ENCODE peak calls at places on chromosomes 11 and 22, in six cellular contexts. E is brain microvascular endothelial cell; P is CD4-positive, alpha-beta T cell; Q is spleen; S is stomach; T is mesendoderm. L is an unnamed sample.

GRCh38 chr11:79097279-79097875 is 343.5 kb downstream of the TENM4 start:
- DNase-seq in E (no peak), P (no peak), Q (no peak), S (no peak), T (no peak), L (no peak)

GRCh38 chr22:33180371-33180770 is 122.2 kb upstream of the SYN3 start:
- DNase-seq in E (no peak), P (no peak), Q (no peak), S (no peak), T (no peak), L (no peak)

GRCh38 chr11:97966901-97967300 is 1053.8 kb upstream of the CNTN5 start:
- DNase-seq in E (no peak), P (no peak), Q (no peak), S (no peak), T (no peak), L (no peak)

GRCh38 chr11:3687399-3687798 is 16.2 kb upstream of the CHRNA10 start:
- DNase-seq in E (no peak), P (no peak), Q (no peak), S (no peak), T (no peak), L (no peak)

GRCh38 chr22:11253000-11253511 is 4274.9 kb upstream of the OR11H1 start:
- DNase-seq in E (no peak), P (no peak), Q (peak), S (no peak), T (no peak), L (peak)

GRCh38 chr22:40156001-40156516 is 21.7 kb upstream of the TNRC6B start:
- DNase-seq in E (peak), P (no peak), Q (no peak), S (peak), T (peak), L (peak)

GRCh38 chr11:128695539-128696221 is 1.8 kb downstream of the FLI1 start:
- DNase-seq in E (no peak), P (no peak), Q (peak), S (no peak), T (no peak), L (peak)

GRCh38 chr11:65641233-65642013 is 3.5 kb downstream of the SIPA1 start:
- DNase-seq in E (no peak), P (no peak), Q (peak), S (no peak), T (no peak), L (no peak)

GRCh38 chr22:46052801-46053562 is 76.0 kb upstream of the WNT7B start:
- DNase-seq in E (no peak), P (no peak), Q (peak), S (peak), T (no peak), L (peak)

GRCh38 chr22:43191831-43192230 is 4.9 kb upstream of the TTLL12 start:
- DNase-seq in E (no peak), P (no peak), Q (no peak), S (no peak), T (no peak), L (no peak)

DNA sequence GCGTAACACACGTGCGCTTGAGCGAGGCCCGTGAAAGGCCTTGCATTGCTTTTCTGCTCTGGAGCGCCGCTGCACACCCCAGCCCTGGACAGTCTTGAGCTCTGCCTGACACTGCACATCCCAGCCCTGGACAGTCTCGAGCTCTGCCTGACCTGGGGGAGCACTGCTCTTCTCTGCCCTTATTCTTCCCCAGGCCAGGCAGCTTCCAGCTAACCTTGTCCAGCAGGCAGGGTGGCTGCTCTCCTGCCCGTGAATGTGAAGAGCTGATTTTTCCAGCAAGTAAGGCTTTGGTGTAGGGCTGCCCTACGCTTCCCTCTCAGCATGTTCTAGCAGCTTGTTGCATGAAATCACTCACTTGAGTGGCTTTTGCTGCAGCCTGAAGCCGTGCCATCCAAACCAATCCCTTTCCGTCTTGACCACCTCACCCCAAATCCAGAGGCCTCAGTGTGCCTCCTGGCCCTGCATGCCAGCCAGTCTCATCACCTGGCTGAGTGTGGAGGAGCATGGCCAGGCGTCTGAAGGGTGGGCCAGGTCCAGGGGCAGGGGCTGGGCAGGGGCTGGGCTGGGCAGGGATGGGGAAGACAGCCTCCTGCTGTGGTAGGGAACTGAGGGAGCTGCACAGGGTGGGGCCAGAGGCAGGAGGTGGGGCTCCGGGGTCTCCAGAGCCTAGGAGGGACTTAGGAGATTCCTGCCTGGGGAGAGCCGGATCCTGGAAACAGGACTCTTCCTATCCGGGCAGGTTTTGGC is 89.5 kb upstream of the B3GAT1 start:
- DNase-seq in E (no peak), P (no peak), Q (peak), S (peak), T (no peak), L (peak)
- H3K27ac ChIP-seq in E (no peak), P (no peak), Q (no peak), S (no peak), T (no peak), L (no peak)

DNA sequence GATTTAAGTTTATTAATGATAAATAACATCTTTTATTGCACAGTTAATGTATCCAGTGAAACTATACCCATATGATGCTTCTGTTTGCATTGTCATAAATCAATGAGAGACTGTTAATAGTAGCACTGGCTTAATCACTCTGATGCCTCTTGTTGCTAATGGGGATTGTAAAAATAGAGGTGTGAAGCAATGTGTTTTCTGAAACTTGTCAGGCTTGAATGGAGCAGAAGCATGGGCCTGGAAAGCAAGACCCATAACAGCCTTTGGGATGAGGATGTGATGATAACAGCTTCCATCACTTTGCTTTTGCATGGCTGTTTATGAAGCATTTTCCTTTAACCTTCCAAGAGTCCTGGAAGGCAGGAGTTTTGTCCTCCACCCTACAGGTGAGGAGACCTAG is 319.7 kb downstream of the DDX10 start:
- DNase-seq in E (no peak), P (no peak), Q (no peak), S (no peak), T (no peak), L (no peak)
- H3K27ac ChIP-seq in E (no peak), P (no peak), Q (no peak), S (no peak), T (no peak), L (no peak)

DNA sequence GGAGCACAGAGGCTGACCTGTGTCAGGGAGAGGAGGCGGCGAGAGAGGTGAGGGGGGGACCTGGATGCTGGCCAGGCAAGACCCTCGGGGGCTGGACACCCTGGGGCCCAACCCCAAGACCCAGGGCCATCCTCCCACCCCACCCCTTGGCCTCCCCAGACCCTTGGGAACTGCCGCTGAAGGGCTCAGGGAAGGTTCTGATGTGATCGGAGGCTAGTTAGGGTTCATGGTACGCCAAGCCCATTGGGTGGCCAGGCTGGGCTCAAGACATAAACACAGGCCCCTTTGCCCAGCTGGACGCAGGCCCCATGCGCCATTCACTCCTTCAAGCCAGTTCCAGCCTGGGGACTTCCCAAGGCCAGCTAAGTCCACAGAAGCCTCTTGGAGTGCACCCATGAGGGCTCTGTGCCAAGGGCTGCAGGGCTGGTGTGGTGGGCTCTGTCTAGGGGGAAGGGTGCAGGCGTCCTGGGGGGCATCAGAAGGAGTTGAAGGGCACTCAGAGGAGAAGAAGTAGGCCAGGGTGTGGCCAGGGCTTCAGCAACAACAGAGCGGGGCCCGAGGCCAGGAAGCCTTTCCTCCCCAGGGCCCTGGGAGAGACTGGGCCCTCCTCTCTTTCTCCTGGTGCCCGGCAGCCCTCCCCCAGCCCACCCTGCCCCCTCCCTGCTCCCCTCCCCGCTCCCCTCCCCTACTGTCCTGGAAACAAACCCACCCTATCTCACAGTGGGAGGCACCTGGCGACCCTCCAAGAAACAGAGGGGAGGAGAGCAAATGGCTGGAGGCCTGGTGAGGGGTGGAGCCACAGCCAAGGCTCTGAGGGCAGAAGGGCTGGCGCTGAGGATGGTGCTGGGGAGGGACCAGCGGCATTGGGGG is 12.9 kb downstream of the TSPAN32 start:
- DNase-seq in E (peak), P (no peak), Q (peak), S (peak), T (no peak), L (peak)
- H3K27ac ChIP-seq in E (no peak), P (no peak), Q (peak), S (peak), T (no peak), L (peak)

GRCh38 chr11:43892851-43893250 is 12.2 kb downstream of the ALKBH3 start:
- DNase-seq in E (no peak), P (no peak), Q (no peak), S (no peak), T (no peak), L (no peak)

GRCh38 chr11:43899094-43899493 is 18.5 kb downstream of the ALKBH3 start:
- DNase-seq in E (no peak), P (no peak), Q (no peak), S (no peak), T (no peak), L (no peak)

GRCh38 chr11:43895601-43896000 is 15.0 kb downstream of the ALKBH3 start:
- DNase-seq in E (no peak), P (no peak), Q (no peak), S (no peak), T (no peak), L (no peak)

GRCh38 chr11:43898574-43898973 is 17.9 kb downstream of the ALKBH3 start:
- DNase-seq in E (no peak), P (no peak), Q (no peak), S (no peak), T (no peak), L (no peak)

DNA sequence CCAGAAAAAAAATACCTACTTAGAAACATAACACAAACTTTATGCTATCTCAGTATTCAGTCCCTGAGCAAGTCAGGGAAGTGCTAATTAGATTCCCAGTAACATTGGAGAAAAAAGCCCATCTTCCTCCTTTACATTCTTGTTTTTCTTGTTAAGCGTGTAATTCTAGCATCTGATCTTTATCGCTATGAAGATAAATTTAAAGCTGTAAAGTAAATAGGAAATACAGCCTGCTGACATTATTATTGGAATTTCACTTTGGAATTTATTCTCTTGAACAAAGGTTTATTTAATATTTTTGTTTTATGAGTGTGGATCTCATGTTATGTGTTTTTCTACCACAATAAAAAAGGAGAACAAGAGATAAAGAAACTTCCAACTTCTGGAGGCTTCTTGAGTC is 13.9 kb downstream of the ALKBH3 start:
- DNase-seq in E (no peak), P (no peak), Q (no peak), S (no peak), T (no peak), L (no peak)
- H3K27ac ChIP-seq in E (no peak), P (no peak), Q (no peak), S (no peak), T (no peak), L (no peak)

DNA sequence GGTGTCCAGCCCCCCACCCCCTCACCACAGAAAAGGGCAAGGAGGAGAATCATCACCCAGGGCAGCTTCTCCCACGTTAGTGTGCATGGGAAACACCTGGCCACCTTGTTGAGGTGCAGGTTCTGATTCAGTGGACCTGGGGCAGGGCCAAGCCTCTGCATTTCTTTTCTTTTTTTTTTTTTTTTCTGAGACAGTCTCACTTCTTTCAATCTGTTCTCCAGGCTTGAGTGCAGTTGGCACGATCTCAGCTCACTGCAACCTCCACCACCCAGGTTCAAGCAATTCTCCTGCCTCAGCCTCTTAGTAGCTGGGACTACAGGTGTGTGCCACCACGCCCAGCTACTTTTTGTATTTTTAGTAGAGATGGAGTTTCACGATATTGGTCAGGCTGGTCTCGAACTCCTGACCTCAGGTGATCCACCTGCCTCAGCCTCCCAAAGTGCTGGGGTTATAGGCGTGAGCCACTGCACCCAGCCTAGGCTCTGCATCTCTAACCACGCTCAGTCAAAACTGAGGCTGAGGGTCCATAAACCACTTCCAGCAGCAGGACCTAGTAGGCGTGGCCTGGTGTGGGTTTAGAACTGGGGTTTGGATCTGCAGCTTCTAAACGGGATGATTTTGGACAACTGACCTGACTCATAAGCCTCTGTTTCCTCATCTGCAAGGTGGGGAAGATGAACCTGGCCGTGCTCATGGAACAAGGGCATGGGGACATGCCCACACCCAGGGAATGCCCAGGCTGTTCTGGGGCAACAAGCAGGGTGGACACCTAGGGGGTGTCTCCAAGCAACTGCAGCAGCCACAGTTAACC is 734 bp downstream of the ZP1 start:
- DNase-seq in E (no peak), P (no peak), Q (peak), S (no peak), T (no peak), L (peak)
- H3K27ac ChIP-seq in E (no peak), P (no peak), Q (no peak), S (no peak), T (no peak), L (no peak)

GRCh38 chr11:122025757-122026156 is 90.3 kb downstream of the BLID start:
- DNase-seq in E (no peak), P (no peak), Q (no peak), S (no peak), T (no peak), L (no peak)
- H3K27ac ChIP-seq in E (no peak), P (no peak), Q (no peak), S (no peak), T (no peak), L (no peak)